ENCODE peak calls at places on chromosomes 11 and 22, in eight cellular contexts. One of them, this sample, is unnamed.

GRCh38 chr22:41848468-41848867 is 15.6 kb downstream of the SREBF2 start:
- DNase-seq in pancreas: no peak
- DNase-seq in AG04449: no peak
- DNase-seq in astrocyte of the cerebellum: no peak
- DNase-seq in lower leg skin: no peak
- DNase-seq in mammary epithelial cell: no peak
- DNase-seq in right atrium auricular region: peak
- DNase-seq in GM06990: no peak
- DNase-seq in this sample: no peak

GRCh38 chr11:66996609-66997273 is 21.6 kb downstream of the C11orf86 start:
- DNase-seq in GM06990: no peak
- DNase-seq in right atrium auricular region: peak
- DNase-seq in mammary epithelial cell: no peak
- DNase-seq in astrocyte of the cerebellum: no peak
- DNase-seq in lower leg skin: no peak
- DNase-seq in pancreas: no peak
- DNase-seq in AG04449: peak
- DNase-seq in this sample: no peak

GRCh38 chr22:48337957-48338792 is 1489.5 kb downstream of the BRD1 start:
- DNase-seq in astrocyte of the cerebellum: no peak
- DNase-seq in mammary epithelial cell: no peak
- DNase-seq in GM06990: no peak
- DNase-seq in AG04449: no peak
- DNase-seq in lower leg skin: no peak
- DNase-seq in pancreas: no peak
- DNase-seq in right atrium auricular region: no peak
- DNase-seq in this sample: no peak

GRCh38 chr11:29328961-29329441 is 687.8 kb downstream of the KCNA4 start:
- DNase-seq in GM06990: no peak
- DNase-seq in right atrium auricular region: no peak
- DNase-seq in AG04449: no peak
- DNase-seq in mammary epithelial cell: peak
- DNase-seq in astrocyte of the cerebellum: peak
- DNase-seq in lower leg skin: no peak
- DNase-seq in pancreas: no peak
- DNase-seq in this sample: no peak

GRCh38 chr22:28903080-28903479 is 19.7 kb downstream of the ZNRF3 start:
- DNase-seq in pancreas: no peak
- DNase-seq in AG04449: no peak
- DNase-seq in lower leg skin: peak
- DNase-seq in mammary epithelial cell: no peak
- DNase-seq in GM06990: no peak
- DNase-seq in right atrium auricular region: peak
- DNase-seq in astrocyte of the cerebellum: no peak
- DNase-seq in this sample: no peak

GRCh38 chr11:44886765-44887164 is 63.9 kb downstream of the TP53I11 start:
- DNase-seq in AG04449: no peak
- DNase-seq in mammary epithelial cell: no peak
- DNase-seq in pancreas: no peak
- DNase-seq in right atrium auricular region: no peak
- DNase-seq in lower leg skin: no peak
- DNase-seq in GM06990: no peak
- DNase-seq in astrocyte of the cerebellum: peak
- DNase-seq in this sample: no peak

GRCh38 chr11:9273430-9274336 is 8.5 kb upstream of the DENND5A start:
- DNase-seq in lower leg skin: no peak
- DNase-seq in pancreas: no peak
- DNase-seq in mammary epithelial cell: peak
- DNase-seq in GM06990: no peak
- DNase-seq in right atrium auricular region: no peak
- DNase-seq in astrocyte of the cerebellum: no peak
- DNase-seq in AG04449: peak
- DNase-seq in this sample: no peak

GRCh38 chr11:22670803-22671202 is 4.4 kb downstream of the GAS2 start:
- DNase-seq in AG04449: no peak
- DNase-seq in lower leg skin: no peak
- DNase-seq in GM06990: no peak
- DNase-seq in mammary epithelial cell: peak
- DNase-seq in astrocyte of the cerebellum: no peak
- DNase-seq in right atrium auricular region: no peak
- DNase-seq in pancreas: no peak
- DNase-seq in this sample: no peak

GRCh38 chr11:69314555-69314954 is 20.6 kb downstream of the MYEOV start:
- DNase-seq in mammary epithelial cell: no peak
- DNase-seq in GM06990: no peak
- DNase-seq in astrocyte of the cerebellum: no peak
- DNase-seq in AG04449: no peak
- DNase-seq in lower leg skin: no peak
- DNase-seq in right atrium auricular region: no peak
- DNase-seq in pancreas: no peak
- DNase-seq in this sample: no peak

GRCh38 chr11:130819561-130819960 is 96.7 kb downstream of the SNX19 start:
- DNase-seq in astrocyte of the cerebellum: no peak
- DNase-seq in pancreas: no peak
- DNase-seq in AG04449: no peak
- DNase-seq in right atrium auricular region: no peak
- DNase-seq in GM06990: no peak
- DNase-seq in mammary epithelial cell: no peak
- DNase-seq in lower leg skin: no peak
- DNase-seq in this sample: no peak

DNA sequence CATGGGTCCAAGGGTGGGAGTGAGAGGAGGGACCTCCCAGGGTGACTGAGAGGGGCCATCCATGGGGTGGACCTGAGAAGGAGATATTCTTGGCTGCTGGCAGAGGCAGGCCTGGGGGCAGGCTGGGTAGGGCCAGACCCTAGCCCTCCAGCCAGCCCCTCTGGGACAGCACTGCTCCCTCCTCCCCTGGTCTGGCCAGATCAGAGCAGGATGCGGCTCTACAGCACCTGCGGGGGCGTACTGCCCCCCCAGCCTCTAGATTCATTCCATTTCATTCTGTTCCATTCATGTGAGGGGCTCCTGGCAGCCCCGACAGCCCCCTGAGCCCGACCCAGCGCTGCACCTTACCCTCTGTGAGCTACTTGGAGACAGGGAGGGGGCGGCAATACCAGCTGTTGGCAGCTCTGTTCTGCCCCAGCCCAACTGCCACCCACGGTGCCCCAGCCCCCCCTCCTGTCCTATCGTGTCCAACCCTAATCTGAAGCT is 34.3 kb upstream of the MYRF start:
- DNase-seq in lower leg skin: no peak
- DNase-seq in AG04449: no peak
- DNase-seq in astrocyte of the cerebellum: no peak
- DNase-seq in right atrium auricular region: no peak
- DNase-seq in GM06990: no peak
- DNase-seq in mammary epithelial cell: no peak
- DNase-seq in pancreas: no peak
- DNase-seq in this sample: no peak
- H3K4me3 ChIP-seq in lower leg skin: no peak
- H3K4me3 ChIP-seq in AG04449: peak
- H3K4me3 ChIP-seq in astrocyte of the cerebellum: peak
- H3K4me3 ChIP-seq in right atrium auricular region: peak
- H3K4me3 ChIP-seq in GM06990: no peak
- H3K4me3 ChIP-seq in mammary epithelial cell: no peak
- H3K4me3 ChIP-seq in pancreas: no peak
- H3K4me3 ChIP-seq in this sample: no peak

GRCh38 chr22:21937041-21937820 is 15.4 kb downstream of the PPM1F start:
- DNase-seq in lower leg skin: peak
- DNase-seq in pancreas: no peak
- DNase-seq in right atrium auricular region: peak
- DNase-seq in astrocyte of the cerebellum: no peak
- DNase-seq in mammary epithelial cell: peak
- DNase-seq in GM06990: no peak
- DNase-seq in AG04449: no peak
- DNase-seq in this sample: no peak
- H3K4me3 ChIP-seq in lower leg skin: no peak
- H3K4me3 ChIP-seq in pancreas: peak
- H3K4me3 ChIP-seq in right atrium auricular region: peak
- H3K4me3 ChIP-seq in astrocyte of the cerebellum: no peak
- H3K4me3 ChIP-seq in mammary epithelial cell: no peak
- H3K4me3 ChIP-seq in GM06990: no peak
- H3K4me3 ChIP-seq in AG04449: peak
- H3K4me3 ChIP-seq in this sample: no peak

GRCh38 chr22:27585141-27585540 is 216.4 kb downstream of the MN1 start:
- DNase-seq in AG04449: no peak
- DNase-seq in right atrium auricular region: no peak
- DNase-seq in astrocyte of the cerebellum: no peak
- DNase-seq in pancreas: no peak
- DNase-seq in GM06990: no peak
- DNase-seq in mammary epithelial cell: no peak
- DNase-seq in lower leg skin: no peak
- DNase-seq in this sample: no peak
- H3K4me3 ChIP-seq in AG04449: no peak
- H3K4me3 ChIP-seq in right atrium auricular region: no peak
- H3K4me3 ChIP-seq in astrocyte of the cerebellum: no peak
- H3K4me3 ChIP-seq in pancreas: no peak
- H3K4me3 ChIP-seq in GM06990: no peak
- H3K4me3 ChIP-seq in mammary epithelial cell: no peak
- H3K4me3 ChIP-seq in lower leg skin: no peak
- H3K4me3 ChIP-seq in this sample: no peak

GRCh38 chr11:118610773-118611432 is 3.5 kb downstream of the PHLDB1 start:
- DNase-seq in astrocyte of the cerebellum: no peak
- DNase-seq in right atrium auricular region: peak
- DNase-seq in AG04449: no peak
- DNase-seq in mammary epithelial cell: peak
- DNase-seq in pancreas: peak
- DNase-seq in lower leg skin: peak
- DNase-seq in GM06990: peak
- DNase-seq in this sample: peak
- H3K4me3 ChIP-seq in astrocyte of the cerebellum: peak
- H3K4me3 ChIP-seq in right atrium auricular region: peak
- H3K4me3 ChIP-seq in AG04449: peak
- H3K4me3 ChIP-seq in mammary epithelial cell: no peak
- H3K4me3 ChIP-seq in pancreas: peak
- H3K4me3 ChIP-seq in lower leg skin: peak
- H3K4me3 ChIP-seq in GM06990: no peak
- H3K4me3 ChIP-seq in this sample: peak

GRCh38 chr22:45770506-45770905 is 98.9 kb downstream of the ATXN10 start:
- DNase-seq in lower leg skin: no peak
- DNase-seq in AG04449: no peak
- DNase-seq in right atrium auricular region: no peak
- DNase-seq in astrocyte of the cerebellum: no peak
- DNase-seq in GM06990: no peak
- DNase-seq in mammary epithelial cell: no peak
- DNase-seq in pancreas: no peak
- DNase-seq in this sample: no peak

GRCh38 chr22:45771711-45772110 is 100.1 kb downstream of the ATXN10 start:
- DNase-seq in mammary epithelial cell: no peak
- DNase-seq in pancreas: no peak
- DNase-seq in astrocyte of the cerebellum: peak
- DNase-seq in right atrium auricular region: no peak
- DNase-seq in GM06990: no peak
- DNase-seq in lower leg skin: no peak
- DNase-seq in AG04449: no peak
- DNase-seq in this sample: no peak

GRCh38 chr22:45771057-45771456 is 99.4 kb downstream of the ATXN10 start:
- DNase-seq in right atrium auricular region: no peak
- DNase-seq in lower leg skin: no peak
- DNase-seq in GM06990: no peak
- DNase-seq in mammary epithelial cell: no peak
- DNase-seq in AG04449: no peak
- DNase-seq in astrocyte of the cerebellum: no peak
- DNase-seq in pancreas: no peak
- DNase-seq in this sample: no peak

GRCh38 chr22:45774016-45774670 is 102.5 kb downstream of the ATXN10 start:
- DNase-seq in astrocyte of the cerebellum: no peak
- DNase-seq in right atrium auricular region: no peak
- DNase-seq in lower leg skin: no peak
- DNase-seq in GM06990: no peak
- DNase-seq in mammary epithelial cell: no peak
- DNase-seq in AG04449: no peak
- DNase-seq in pancreas: no peak
- DNase-seq in this sample: no peak

GRCh38 chr22:45772726-45773125 is 101.1 kb downstream of the ATXN10 start:
- DNase-seq in GM06990: peak
- DNase-seq in lower leg skin: no peak
- DNase-seq in pancreas: no peak
- DNase-seq in astrocyte of the cerebellum: no peak
- DNase-seq in mammary epithelial cell: no peak
- DNase-seq in right atrium auricular region: no peak
- DNase-seq in AG04449: no peak
- DNase-seq in this sample: no peak
- H3K4me3 ChIP-seq in GM06990: no peak
- H3K4me3 ChIP-seq in lower leg skin: no peak
- H3K4me3 ChIP-seq in pancreas: no peak
- H3K4me3 ChIP-seq in astrocyte of the cerebellum: no peak
- H3K4me3 ChIP-seq in mammary epithelial cell: no peak
- H3K4me3 ChIP-seq in right atrium auricular region: no peak
- H3K4me3 ChIP-seq in AG04449: no peak
- H3K4me3 ChIP-seq in this sample: no peak

GRCh38 chr11:19982761-19983495 is 177.3 kb downstream of the DBX1 start:
- DNase-seq in astrocyte of the cerebellum: no peak
- DNase-seq in mammary epithelial cell: no peak
- DNase-seq in pancreas: no peak
- DNase-seq in GM06990: no peak
- DNase-seq in AG04449: no peak
- DNase-seq in lower leg skin: no peak
- DNase-seq in right atrium auricular region: no peak
- DNase-seq in this sample: no peak

GRCh38 chr11:19979519-19979845 is 180.8 kb downstream of the DBX1 start:
- DNase-seq in GM06990: peak
- DNase-seq in pancreas: no peak
- DNase-seq in mammary epithelial cell: no peak
- DNase-seq in lower leg skin: no peak
- DNase-seq in right atrium auricular region: no peak
- DNase-seq in AG04449: no peak
- DNase-seq in astrocyte of the cerebellum: no peak
- DNase-seq in this sample: no peak

GRCh38 chr11:19978668-19979518 is 181.4 kb downstream of the DBX1 start:
- DNase-seq in AG04449: peak
- DNase-seq in lower leg skin: no peak
- DNase-seq in mammary epithelial cell: peak
- DNase-seq in astrocyte of the cerebellum: peak
- DNase-seq in right atrium auricular region: no peak
- DNase-seq in pancreas: no peak
- DNase-seq in GM06990: peak
- DNase-seq in this sample: no peak

GRCh38 chr11:19980388-19980787 is 179.9 kb downstream of the DBX1 start:
- DNase-seq in right atrium auricular region: no peak
- DNase-seq in AG04449: no peak
- DNase-seq in mammary epithelial cell: no peak
- DNase-seq in pancreas: no peak
- DNase-seq in GM06990: no peak
- DNase-seq in astrocyte of the cerebellum: no peak
- DNase-seq in lower leg skin: no peak
- DNase-seq in this sample: no peak

DNA sequence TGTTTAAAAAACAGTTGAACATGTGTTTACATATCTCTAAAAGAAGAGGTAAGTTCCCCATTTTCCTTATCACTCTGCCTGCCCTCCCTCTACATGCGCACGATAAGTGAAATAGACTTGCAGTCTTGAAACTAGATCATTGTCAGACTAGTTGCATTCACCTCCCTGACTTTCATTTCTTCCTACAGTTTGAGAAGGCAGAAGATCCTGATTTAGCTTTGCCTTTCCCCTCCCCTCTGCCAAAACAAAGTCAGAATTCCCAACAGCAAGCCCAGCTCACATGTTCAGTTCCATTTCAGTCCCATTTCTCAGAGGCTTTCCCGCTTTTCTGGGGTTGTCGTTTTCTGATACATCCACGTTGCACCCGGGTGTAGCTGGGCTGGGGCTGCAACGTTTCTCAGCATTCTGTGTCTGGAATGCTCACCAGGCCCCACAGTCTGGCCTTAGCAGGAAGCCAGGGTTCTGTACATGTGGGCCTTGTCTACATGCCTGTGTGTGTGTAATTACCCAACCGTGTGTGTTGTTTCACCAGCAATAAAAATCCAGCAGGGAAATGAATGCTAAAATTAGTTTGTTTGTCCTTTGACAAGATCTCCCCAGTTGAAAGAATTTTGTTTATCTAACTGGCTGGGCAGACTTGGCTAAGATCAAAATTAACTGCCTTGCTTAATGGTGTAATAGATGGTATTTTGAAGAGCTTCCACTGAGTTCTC is 179.2 kb downstream of the DBX1 start:
- DNase-seq in AG04449: peak
- DNase-seq in right atrium auricular region: no peak
- DNase-seq in lower leg skin: no peak
- DNase-seq in astrocyte of the cerebellum: no peak
- DNase-seq in mammary epithelial cell: no peak
- DNase-seq in pancreas: no peak
- DNase-seq in GM06990: no peak
- DNase-seq in this sample: no peak
- H3K4me3 ChIP-seq in AG04449: no peak
- H3K4me3 ChIP-seq in right atrium auricular region: no peak
- H3K4me3 ChIP-seq in lower leg skin: no peak
- H3K4me3 ChIP-seq in astrocyte of the cerebellum: no peak
- H3K4me3 ChIP-seq in mammary epithelial cell: no peak
- H3K4me3 ChIP-seq in pancreas: peak
- H3K4me3 ChIP-seq in GM06990: no peak
- H3K4me3 ChIP-seq in this sample: no peak

This sample was measured in CD8-positive, alpha-beta T cell.